ENCODE peak calls at places on chromosome 9, in six cellular contexts. One of them, this sample, is unnamed.

GRCh38 chr9:4583001-4583400 is 79.1 kb upstream of the PLPP6 start:
- DNase-seq in NCI-H748 treated with DMSO at 0.1 percent for 48 hours: no peak
- DNase-seq in aorta: no peak
- DNase-seq in stimulated activated CD8-positive, alpha-beta memory T cell treated with anti-CD3 and anti-CD28 coated beads, Interleukin-4, amount 100 ng/mL, for 1 hour: no peak
- DNase-seq in putamen: no peak
- DNase-seq in stomach: no peak
- DNase-seq in this sample: no peak

GRCh38 chr9:133731876-133732321 is 6.3 kb downstream of the SARDH start:
- DNase-seq in NCI-H748 treated with DMSO at 0.1 percent for 48 hours: no peak
- DNase-seq in aorta: no peak
- DNase-seq in stimulated activated CD8-positive, alpha-beta memory T cell treated with anti-CD3 and anti-CD28 coated beads, Interleukin-4, amount 100 ng/mL, for 1 hour: no peak
- DNase-seq in putamen: no peak
- DNase-seq in stomach: peak
- DNase-seq in this sample: no peak

GRCh38 chr9:133534346-133535284 is at the start of gene ADAMTSL2:
- DNase-seq in NCI-H748 treated with DMSO at 0.1 percent for 48 hours: no peak
- DNase-seq in aorta: peak
- DNase-seq in stimulated activated CD8-positive, alpha-beta memory T cell treated with anti-CD3 and anti-CD28 coated beads, Interleukin-4, amount 100 ng/mL, for 1 hour: no peak
- DNase-seq in putamen: peak
- DNase-seq in stomach: peak
- DNase-seq in this sample: peak

GRCh38 chr9:82466616-82467251 is 478.2 kb downstream of the SPATA31D1 start:
- DNase-seq in NCI-H748 treated with DMSO at 0.1 percent for 48 hours: peak
- DNase-seq in aorta: peak
- DNase-seq in stimulated activated CD8-positive, alpha-beta memory T cell treated with anti-CD3 and anti-CD28 coated beads, Interleukin-4, amount 100 ng/mL, for 1 hour: no peak
- DNase-seq in putamen: no peak
- DNase-seq in stomach: no peak
- DNase-seq in this sample: no peak

GRCh38 chr9:134533850-134534585 is 107.6 kb upstream of the COL5A1 start:
- DNase-seq in NCI-H748 treated with DMSO at 0.1 percent for 48 hours: no peak
- DNase-seq in aorta: peak
- DNase-seq in stimulated activated CD8-positive, alpha-beta memory T cell treated with anti-CD3 and anti-CD28 coated beads, Interleukin-4, amount 100 ng/mL, for 1 hour: no peak
- DNase-seq in putamen: peak
- DNase-seq in stomach: no peak
- DNase-seq in this sample: no peak

GRCh38 chr9:20683351-20684034 is 566 bp upstream of the FOCAD start:
- DNase-seq in NCI-H748 treated with DMSO at 0.1 percent for 48 hours: peak
- DNase-seq in aorta: peak
- DNase-seq in stimulated activated CD8-positive, alpha-beta memory T cell treated with anti-CD3 and anti-CD28 coated beads, Interleukin-4, amount 100 ng/mL, for 1 hour: peak
- DNase-seq in putamen: peak
- DNase-seq in stomach: peak
- DNase-seq in this sample: peak

GRCh38 chr9:91428927-91429351 is 5.3 kb upstream of the NFIL3 start:
- DNase-seq in NCI-H748 treated with DMSO at 0.1 percent for 48 hours: no peak
- DNase-seq in aorta: no peak
- DNase-seq in stimulated activated CD8-positive, alpha-beta memory T cell treated with anti-CD3 and anti-CD28 coated beads, Interleukin-4, amount 100 ng/mL, for 1 hour: no peak
- DNase-seq in putamen: no peak
- DNase-seq in stomach: no peak
- DNase-seq in this sample: no peak

GRCh38 chr9:35891649-35892048 is 14.4 kb upstream of the HRCT1 start:
- DNase-seq in NCI-H748 treated with DMSO at 0.1 percent for 48 hours: no peak
- DNase-seq in aorta: no peak
- DNase-seq in stimulated activated CD8-positive, alpha-beta memory T cell treated with anti-CD3 and anti-CD28 coated beads, Interleukin-4, amount 100 ng/mL, for 1 hour: no peak
- DNase-seq in putamen: no peak
- DNase-seq in stomach: no peak
- DNase-seq in this sample: no peak

GRCh38 chr9:6628714-6629113 is 16.8 kb downstream of the GLDC start:
- DNase-seq in NCI-H748 treated with DMSO at 0.1 percent for 48 hours: no peak
- DNase-seq in aorta: no peak
- DNase-seq in stimulated activated CD8-positive, alpha-beta memory T cell treated with anti-CD3 and anti-CD28 coated beads, Interleukin-4, amount 100 ng/mL, for 1 hour: no peak
- DNase-seq in putamen: no peak
- DNase-seq in stomach: no peak
- DNase-seq in this sample: no peak

GRCh38 chr9:128551652-128552152 is 685 bp upstream of the SPTAN1 start:
- DNase-seq in NCI-H748 treated with DMSO at 0.1 percent for 48 hours: no peak
- DNase-seq in aorta: no peak
- DNase-seq in stimulated activated CD8-positive, alpha-beta memory T cell treated with anti-CD3 and anti-CD28 coated beads, Interleukin-4, amount 100 ng/mL, for 1 hour: no peak
- DNase-seq in putamen: no peak
- DNase-seq in stomach: no peak
- DNase-seq in this sample: no peak

This sample was measured in mucosa of gallbladder.